ENCODE peak calls at places on chromosomes 3 and 15, in nine cellular contexts. X, J, Z, O, L, D, H, C and W are unnamed samples.

GRCh38 chr15:40982855-40983254 is 29.6 kb downstream of the CHAC1 start:
- DNase-seq in J (peak; percentile 58), H (no peak), C (no peak), D (peak; percentile 44), X (no peak), L (peak; percentile 67), O (no peak), Z (peak; percentile 45), W (no peak)

GRCh38 chr15:31397851-31398661 is 71.4 kb downstream of the KLF13 start:
- DNase-seq in J (no peak), D (no peak), X (no peak), C (no peak), H (no peak), O (no peak), Z (no peak), L (no peak), W (no peak)

GRCh38 chr3:133294253-133294652 is 105.6 kb upstream of the BFSP2 start:
- DNase-seq in X (no peak), D (peak; percentile 25), H (no peak), O (no peak), L (no peak), Z (no peak), J (no peak), C (no peak), W (no peak)

GRCh38 chr3:155491696-155492095 is 198.2 kb upstream of the STRIT1 start:
- DNase-seq in O (no peak), L (no peak), Z (no peak), D (no peak), J (no peak), H (no peak), X (no peak), C (peak; percentile 5), W (no peak)

GRCh38 chr15:82540984-82541431 is 751 bp upstream of the RPS17 start:
- DNase-seq in C (peak; percentile 57), H (no peak), X (no peak), J (peak; percentile 35), L (no peak), Z (no peak), O (no peak), D (no peak), W (no peak)

GRCh38 chr3:116148881-116149530 is 296.3 kb downstream of the LSAMP start:
- DNase-seq in Z (no peak), D (no peak), O (no peak), H (no peak), L (no peak), J (no peak), X (no peak), C (no peak), W (no peak)

GRCh38 chr3:15630646-15631350 is 29.3 kb downstream of the BTD start:
- DNase-seq in O (no peak), H (no peak), C (peak; percentile 58), J (peak; percentile 66), L (no peak), D (peak; percentile 87), X (no peak), Z (no peak), W (no peak)

GRCh38 chr3:16507540-16508241 is 5.8 kb downstream of the RFTN1 start:
- DNase-seq in O (no peak), H (no peak), J (no peak), L (no peak), Z (no peak), C (no peak), D (no peak), X (no peak), W (no peak)

GRCh38 chr3:5197470-5198312 is 10.2 kb downstream of the EDEM1 start:
- DNase-seq in L (no peak), H (no peak), D (no peak), J (peak; percentile 88), C (no peak), O (no peak), X (peak; percentile 78), Z (no peak), W (no peak)

GRCh38 chr3:67109651-67110204 is 111.6 kb downstream of the KBTBD8 start:
- DNase-seq in O (no peak), H (no peak), L (peak; percentile 55), C (peak; percentile 4), D (peak; percentile 75), J (peak; percentile 84), X (no peak), Z (no peak), W (peak; percentile 58)

GRCh38 chr15:40470423-40471104 is at the start of gene CHST14:
- DNase-seq in H (peak; percentile 66), Z (peak; percentile 56), D (peak; percentile 7), O (peak; percentile 56), L (no peak), X (peak; percentile 45), C (peak; percentile 48), J (peak; percentile 31), W (peak; percentile 75)

GRCh38 chr3:133927543-133928066 is 31.9 kb upstream of the RAB6B start:
- DNase-seq in C (peak; percentile 38), L (no peak), H (peak; percentile 73), X (peak; percentile 75), Z (no peak), J (no peak), O (peak; percentile 52), D (no peak), W (no peak)

GRCh38 chr3:155585384-155585783 is 159.5 kb downstream of the PLCH1 start:
- DNase-seq in O (no peak), Z (no peak), D (no peak), X (no peak), J (no peak), L (no peak), C (no peak), H (no peak), W (no peak)

GRCh38 chr3:126683506-126683905 is 20.5 kb upstream of the CHCHD6 start:
- DNase-seq in L (no peak), D (no peak), O (no peak), C (no peak), Z (no peak), J (no peak), X (no peak), H (no peak), W (no peak)

GRCh38 chr3:147655236-147655635 is 246.1 kb downstream of the ZIC1 start:
- DNase-seq in C (no peak), L (no peak), J (peak; percentile 34), H (no peak), O (no peak), Z (no peak), X (no peak), D (peak; percentile 28), W (no peak)
- H3K4me3 ChIP-seq in C (no peak overlapping the region), L (no peak overlapping the region), J (no peak overlapping the region), H (no peak overlapping the region), O (no peak overlapping the region), Z (no peak overlapping the region), X (no peak overlapping the region), D (no peak overlapping the region), W (no peak overlapping the region)

DNA sequence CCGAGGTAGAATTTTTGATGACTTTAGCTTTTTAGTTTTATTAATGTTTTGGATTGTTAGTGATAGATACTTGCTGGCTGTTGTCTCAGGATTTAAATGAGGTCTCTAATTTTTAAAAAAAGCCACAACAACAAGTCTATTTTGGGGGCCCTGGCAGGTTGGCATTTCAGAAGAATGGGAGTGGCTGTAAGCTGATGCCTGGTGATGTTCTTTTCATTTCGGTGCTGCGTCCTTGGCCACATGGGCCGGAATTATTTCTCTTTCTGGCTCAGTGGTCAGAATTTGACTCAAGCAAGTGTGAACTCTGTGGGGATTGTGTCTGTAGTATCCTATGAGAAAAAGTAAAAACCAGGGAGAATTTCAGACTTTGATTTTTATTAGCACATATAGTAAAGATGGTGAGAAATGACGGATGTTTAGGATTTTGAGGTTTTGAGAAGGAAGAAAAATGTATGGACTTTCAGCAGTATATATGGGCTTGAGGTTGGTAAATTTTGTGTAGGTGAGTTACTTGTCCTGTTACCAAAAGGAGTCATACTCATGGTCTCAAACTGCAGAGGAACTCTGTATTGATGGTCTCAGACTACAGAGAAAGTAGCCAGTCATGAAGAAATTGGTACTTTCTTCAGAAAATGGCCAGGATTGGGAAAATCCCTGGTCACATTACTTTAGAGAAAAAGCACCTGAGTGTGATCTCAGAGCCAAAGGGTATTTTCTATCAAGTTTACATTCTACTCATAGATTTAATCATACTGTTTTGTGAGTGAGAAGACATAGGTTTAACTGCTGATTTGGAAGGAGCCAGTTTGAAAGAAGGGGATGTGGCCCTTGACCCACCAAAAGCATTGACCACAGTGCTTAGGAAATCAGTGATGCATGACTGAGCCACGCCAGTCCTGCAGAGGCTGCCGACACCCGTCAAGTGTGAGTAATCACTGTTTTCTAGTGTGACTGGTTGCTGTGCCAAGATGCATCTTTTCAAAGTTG is 203.3 kb downstream of the AKAP13 start:
- DNase-seq in L (no peak), D (no peak), X (peak; percentile 24), O (no peak), Z (no peak), C (no peak), J (peak; percentile 58), H (peak; percentile 60), W (peak; percentile 75)
- H3K4me3 ChIP-seq in L (no peak overlapping the region), D (no peak overlapping the region), X (peak overlapping the region; percentile 92), O (peak overlapping the region; percentile 38), Z (peak overlapping the region; percentile 37), C (peak overlapping the region; percentile 48), J (peak overlapping the region; percentile 54), H (peak overlapping the region; percentile 69), W (peak overlapping the region; percentile 34)

DNA sequence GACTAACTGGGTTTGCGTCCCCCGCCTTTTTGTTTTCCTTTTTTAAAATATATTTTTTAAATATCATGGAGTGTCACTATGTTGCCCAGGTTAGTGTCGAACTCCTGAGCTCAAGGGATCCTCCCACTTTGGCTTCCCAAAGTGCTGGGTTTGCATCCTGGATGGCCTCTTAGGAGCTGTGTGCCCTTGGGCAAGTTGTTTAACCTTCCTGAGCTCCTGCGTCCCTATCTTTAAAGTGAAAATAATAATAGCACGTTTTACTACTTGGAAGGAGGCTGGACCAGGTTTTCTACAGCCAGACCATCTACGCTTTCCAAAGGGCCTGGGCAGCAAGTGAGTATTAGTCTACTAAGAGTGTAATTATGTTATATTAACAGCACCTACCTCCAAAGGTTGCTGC is 44.2 kb upstream of the RNU6-1 start:
- DNase-seq in D (no peak), J (no peak), X (no peak), Z (no peak), H (no peak), C (no peak), O (no peak), L (no peak), W (no peak)
- H3K4me3 ChIP-seq in D (peak overlapping the region; percentile 55), J (no peak overlapping the region), X (no peak overlapping the region), Z (peak overlapping the region; percentile 54), H (peak overlapping the region; percentile 74), C (peak overlapping the region; percentile 40), O (no peak overlapping the region), L (no peak overlapping the region), W (no peak overlapping the region)

GRCh38 chr15:70493376-70493775 is 270.0 kb downstream of the UACA start:
- DNase-seq in J (no peak), D (no peak), C (no peak), H (no peak), Z (no peak), L (no peak), O (no peak), X (no peak), W (no peak)

GRCh38 chr15:70495988-70496387 is 267.4 kb downstream of the UACA start:
- DNase-seq in J (no peak), X (no peak), C (no peak), Z (no peak), O (no peak), L (no peak), D (no peak), H (no peak), W (no peak)

GRCh38 chr15:70493787-70494514 is 269.4 kb downstream of the UACA start:
- DNase-seq in C (peak; percentile 85), Z (no peak), X (no peak), J (no peak), H (no peak), O (no peak), L (no peak), D (no peak), W (no peak)

GRCh38 chr15:70494529-70494860 is 268.9 kb downstream of the UACA start:
- DNase-seq in J (no peak), C (no peak), Z (no peak), L (no peak), H (no peak), D (no peak), X (no peak), O (no peak), W (no peak)

GRCh38 chr15:70494861-70495571 is 268.3 kb downstream of the UACA start:
- DNase-seq in Z (no peak), L (peak; percentile 82), H (no peak), X (no peak), J (peak; percentile 95), O (no peak), C (peak; percentile 100), D (peak; percentile 95), W (no peak)
- H3K4me3 ChIP-seq in Z (no peak overlapping the region), L (no peak overlapping the region), H (no peak overlapping the region), X (no peak overlapping the region), J (no peak overlapping the region), O (no peak overlapping the region), C (no peak overlapping the region), D (no peak overlapping the region), W (no peak overlapping the region)